ENCODE peak calls at places on chromosomes 5 and 9, in nine cellular contexts. Q is A549, W is lower leg skin, B is transverse colon, M is esophagus squamous epithelium, A is IMR-90, Y is ovary, G is uterus, E is body of pancreas. I is an unnamed sample.

GRCh38 chr5:134103998-134104612 is 10.4 kb upstream of the TCF7 start:
- DNase-seq in Y (no peak), A (no peak), W (no peak), E (no peak), Q (no peak), M (no peak), G (no peak), B (no peak), I (no peak)

GRCh38 chr5:5929231-5929630 is 449.1 kb downstream of the MED10 start:
- DNase-seq in Q (no peak), Y (no peak), A (no peak), W (no peak), E (no peak), M (no peak), G (no peak), B (no peak), I (no peak)

GRCh38 chr5:8953016-8953415 is 592.9 kb downstream of the SEMA5A start:
- DNase-seq in Q (no peak), A (no peak), Y (no peak), M (no peak), W (no peak), B (no peak), G (no peak), E (no peak), I (no peak)

GRCh38 chr9:112860466-112860865 is 30.2 kb downstream of the SLC46A2 start:
- DNase-seq in M (no peak), A (no peak), Y (no peak), E (no peak), G (no peak), Q (no peak), B (no peak), W (no peak), I (no peak)

GRCh38 chr9:117218951-117219350 is 195.9 kb downstream of the ASTN2 start:
- DNase-seq in G (no peak), W (no peak), Q (no peak), B (no peak), M (no peak), E (no peak), A (no peak), Y (no peak), I (no peak)

GRCh38 chr5:125409496-125410351 is 663.3 kb upstream of the ZNF608 start:
- DNase-seq in Y (no peak), G (no peak), B (no peak), E (no peak), M (no peak), W (no peak), A (peak), Q (no peak), I (no peak)

GRCh38 chr5:91178461-91178860 is 204.7 kb downstream of the ARRDC3 start:
- DNase-seq in G (no peak), W (no peak), E (no peak), Q (no peak), M (no peak), Y (no peak), A (peak), B (no peak), I (no peak)

GRCh38 chr5:150723845-150724244 is 23.0 kb upstream of the RBM22 start:
- DNase-seq in Q (no peak), Y (no peak), E (no peak), B (no peak), G (no peak), W (no peak), A (no peak), M (no peak), I (no peak)

GRCh38 chr5:69217154-69217731 is 17.4 kb upstream of the CDK7 start:
- DNase-seq in Q (peak), Y (peak), W (no peak), E (no peak), G (no peak), A (no peak), M (no peak), B (peak), I (no peak)

GRCh38 chr9:106350777-106351176 is 512.2 kb upstream of the ZNF462 start:
- DNase-seq in E (no peak), M (no peak), A (no peak), G (no peak), B (no peak), Q (no peak), Y (no peak), W (no peak), I (no peak)

GRCh38 chr9:17116400-17116837 is 18.4 kb upstream of the CNTLN start:
- DNase-seq in Q (peak), G (no peak), W (no peak), E (no peak), M (no peak), B (no peak), A (peak), Y (no peak), I (peak)

GRCh38 chr9:128127568-128127989 is at the start of gene PTGES2:
- DNase-seq in B (peak), G (peak), W (peak), M (no peak), Q (peak), E (peak), A (peak), Y (peak), I (peak)

GRCh38 chr9:137390553-137391410 is 32.2 kb downstream of the EXD3 start:
- DNase-seq in B (peak), Y (no peak), Q (no peak), W (no peak), G (no peak), E (peak), M (no peak), A (no peak), I (no peak)

GRCh38 chr5:8984386-8984785 is 561.5 kb downstream of the SEMA5A start:
- DNase-seq in Q (no peak), M (no peak), W (no peak), E (no peak), B (no peak), G (no peak), A (no peak), Y (no peak), I (no peak)

GRCh38 chr9:16864741-16865434 is 5.6 kb downstream of the BNC2 start:
- DNase-seq in A (peak), B (no peak), G (no peak), M (no peak), W (no peak), Q (no peak), Y (no peak), E (no peak), I (no peak)

GRCh38 chr5:168790691-168791230 is 211.6 kb upstream of the PANK3 start:
- DNase-seq in E (no peak), W (no peak), M (no peak), B (no peak), G (no peak), A (no peak), Y (no peak), Q (no peak), I (no peak)

GRCh38 chr5:149273237-149273636 is 1.6 kb downstream of the AFAP1L1 start:
- DNase-seq in B (no peak), W (no peak), M (no peak), A (no peak), G (no peak), Q (no peak), Y (no peak), E (no peak), I (no peak)

GRCh38 chr9:1837453-1838084 is 177.6 kb upstream of the SMARCA2 start:
- DNase-seq in G (no peak), B (peak), E (peak), Y (no peak), A (peak), M (no peak), Q (peak), W (no peak), I (no peak)

GRCh38 chr9:136311037-136311432 is 7.1 kb upstream of the CCDC187 start:
- DNase-seq in A (no peak), G (no peak), M (no peak), B (no peak), E (no peak), Y (no peak), Q (no peak), W (no peak), I (no peak)

GRCh38 chr9:104961238-104961637 is 33.3 kb upstream of the ABCA1 start:
- DNase-seq in Q (peak), E (peak), A (peak), Y (no peak), W (peak), B (peak), M (no peak), G (no peak), I (peak)

GRCh38 chr9:125890793-125891192 is 143.6 kb downstream of the PBX3 start:
- DNase-seq in E (no peak), W (no peak), Y (no peak), Q (no peak), G (no peak), B (no peak), M (no peak), A (no peak), I (no peak)

GRCh38 chr9:93679536-93680444 is 103.4 kb downstream of the PHF2 start:
- DNase-seq in E (no peak), Y (no peak), B (no peak), Q (no peak), G (peak), W (peak), A (no peak), M (no peak), I (no peak)

GRCh38 chr5:76537073-76537543 is 86.1 kb downstream of the F2RL2 start:
- DNase-seq in B (no peak), A (peak), M (no peak), Q (no peak), Y (no peak), W (no peak), E (no peak), G (no peak), I (no peak)

GRCh38 chr5:59542841-59543825 is 350.4 kb downstream of the PDE4D start:
- DNase-seq in A (no peak), G (peak), W (no peak), Y (no peak), Q (no peak), E (peak), M (no peak), B (peak), I (no peak)

GRCh38 chr9:16363073-16363781 is 507.2 kb downstream of the BNC2 start:
- DNase-seq in M (no peak), Y (no peak), B (no peak), A (no peak), G (no peak), E (no peak), Q (no peak), W (no peak), I (no peak)

GRCh38 chr5:19988447-19988846 is 447 bp upstream of the CDH18 start:
- DNase-seq in Y (no peak), G (no peak), B (no peak), E (no peak), M (no peak), A (no peak), W (no peak), Q (no peak), I (no peak)

GRCh38 chr5:96595300-96596090 is 66.7 kb upstream of the CAST start:
- DNase-seq in M (no peak), Y (no peak), B (no peak), A (no peak), W (no peak), G (no peak), Q (no peak), E (no peak), I (no peak)

GRCh38 chr5:136629125-136629790 is 263.9 kb upstream of the TRPC7 start:
- DNase-seq in Q (no peak), Y (no peak), B (no peak), M (no peak), G (no peak), W (no peak), E (no peak), A (no peak), I (no peak)

GRCh38 chr5:136626531-136626930 is 261.2 kb upstream of the TRPC7 start:
- DNase-seq in W (no peak), M (no peak), Q (no peak), B (no peak), E (no peak), G (no peak), A (no peak), Y (no peak), I (no peak)

GRCh38 chr5:136636001-136636400 is 270.7 kb upstream of the TRPC7 start:
- DNase-seq in A (no peak), Q (no peak), E (no peak), G (no peak), W (no peak), B (no peak), Y (no peak), M (no peak), I (no peak)

GRCh38 chr5:136631176-136631575 is 265.8 kb upstream of the TRPC7 start:
- DNase-seq in Q (no peak), M (no peak), Y (no peak), W (no peak), B (no peak), G (no peak), E (no peak), A (no peak), I (no peak)
- TF ChIP-seq POLR2A in Q (no peak), M (no peak), Y (no peak), W (no peak), B (no peak), G (no peak), E (no peak), A (no peak), I (no peak)

GRCh38 chr5:179820483-179821297 is at the start of gene SQSTM1:
- DNase-seq in W (peak), A (peak), M (no peak), B (peak), G (peak), Q (no peak), Y (peak), E (peak), I (peak)
- TF ChIP-seq POLR2A in W (no peak), A (peak), M (no peak), B (peak), G (peak), Q (peak), Y (peak), E (peak), I (peak)

GRCh38 chr9:114804504-114804903 is 1.3 kb downstream of the TNFSF15 start:
- DNase-seq in M (no peak), E (peak), Q (no peak), Y (no peak), G (no peak), A (peak), B (peak), W (no peak), I (peak)
- TF ChIP-seq POLR2A in M (no peak), E (no peak), Q (no peak), Y (no peak), G (no peak), A (no peak), B (no peak), W (no peak), I (no peak)

DNA sequence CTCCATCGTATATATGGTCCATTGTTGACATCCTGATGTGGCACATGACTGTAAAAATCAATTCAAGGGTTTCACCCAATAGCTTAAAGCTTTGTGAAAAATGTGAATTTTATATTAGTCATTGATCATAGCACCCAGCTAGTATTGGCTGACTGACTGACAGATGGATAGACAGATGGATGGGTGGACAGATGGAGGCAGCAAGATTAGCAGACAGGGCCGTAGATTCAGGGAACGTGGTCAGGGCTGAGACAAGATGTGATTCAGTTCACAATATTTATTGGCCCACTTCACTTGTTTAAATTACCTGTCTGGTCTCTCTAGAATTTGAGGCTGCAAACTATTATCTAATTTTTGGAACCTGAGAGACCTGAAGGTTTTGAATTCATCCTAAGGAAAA is 12.0 kb upstream of the PCSK5 start:
- DNase-seq in G (no peak), M (no peak), Q (no peak), E (no peak), W (no peak), B (no peak), A (no peak), Y (no peak), I (no peak)
- TF ChIP-seq POLR2A in G (no peak), M (no peak), Q (no peak), E (no peak), W (no peak), B (no peak), A (no peak), Y (no peak), I (no peak)

GRCh38 chr9:38060688-38061087 is 8.3 kb downstream of the SHB start:
- DNase-seq in Y (no peak), E (no peak), Q (no peak), G (no peak), B (no peak), A (no peak), M (no peak), W (no peak), I (no peak)
- TF ChIP-seq POLR2A in Y (no peak), E (no peak), Q (no peak), G (no peak), B (no peak), A (no peak), M (no peak), W (no peak), I (no peak)

DNA sequence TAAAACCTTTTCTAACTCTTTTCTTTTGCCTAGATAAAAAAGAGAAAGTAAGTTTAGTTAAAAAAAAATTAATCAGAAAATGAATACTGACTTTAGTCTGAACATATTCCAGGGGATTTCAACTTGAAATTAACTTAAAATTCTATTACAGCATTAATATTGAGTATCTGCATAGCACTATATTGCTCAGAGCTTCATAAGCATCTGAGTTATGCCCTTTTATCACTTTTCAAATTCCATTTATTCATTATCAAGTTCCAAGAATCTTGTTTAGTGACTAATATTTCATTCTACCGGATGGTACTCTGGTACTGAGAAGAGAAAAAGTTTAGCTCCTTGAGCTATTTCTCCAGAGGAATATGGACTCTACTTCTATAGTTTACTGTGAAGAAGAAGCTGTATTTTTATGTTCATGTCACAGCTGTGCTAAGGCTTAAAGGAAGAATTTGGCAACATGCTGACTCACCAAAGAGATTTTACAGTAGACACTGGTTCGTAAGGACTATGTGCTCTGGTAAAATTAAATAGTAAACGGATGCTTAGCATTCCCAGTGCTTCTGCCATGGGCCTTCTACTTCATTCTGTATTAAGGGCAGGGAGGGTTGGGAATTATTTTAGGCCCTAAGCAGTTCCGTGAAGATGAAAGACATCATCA is 285.2 kb upstream of the SEMA6A start:
- DNase-seq in Q (no peak), Y (no peak), B (no peak), E (no peak), W (no peak), A (no peak), G (no peak), M (no peak), I (no peak)
- TF ChIP-seq POLR2A in Q (no peak), Y (no peak), B (no peak), E (no peak), W (no peak), A (no peak), G (no peak), M (no peak), I (no peak)

GRCh38 chr5:132496631-132497487 is 6.3 kb upstream of the IRF1 start:
- DNase-seq in E (peak), A (peak), G (peak), Q (peak), M (peak), B (peak), W (peak), Y (peak), I (peak)
- TF ChIP-seq POLR2A in E (peak), A (no peak), G (peak), Q (peak), M (no peak), B (peak), W (no peak), Y (no peak), I (peak)

GRCh38 chr9:34620061-34620994 is at the start of gene DCTN3:
- DNase-seq in G (peak), E (peak), Y (peak), Q (peak), A (peak), M (peak), W (peak), B (peak), I (peak)
- TF ChIP-seq POLR2A in G (peak), E (peak), Y (peak), Q (peak), A (peak), M (no peak), W (no peak), B (peak), I (peak)

GRCh38 chr9:129139993-129140396 is 28.8 kb downstream of the PTPA start:
- DNase-seq in Y (peak), M (peak), E (peak), B (peak), Q (peak), G (peak), W (peak), A (peak), I (peak)
- TF ChIP-seq POLR2A in Y (no peak), M (no peak), E (peak), B (peak), Q (peak), G (peak), W (no peak), A (peak), I (peak)

GRCh38 chr5:16936150-16937022 is at the start of gene MYO10:
- DNase-seq in Q (peak), Y (peak), W (peak), A (peak), E (peak), G (peak), B (peak), M (no peak), I (peak)
- TF ChIP-seq POLR2A in Q (peak), Y (peak), W (no peak), A (peak), E (peak), G (peak), B (peak), M (no peak), I (peak)

I was measured in H54.